ENCODE peak calls at places on chromosome 22, in four cellular contexts. F, D, Q and W are unnamed samples.

GRCh38 chr22:41915035-41915782 is at the start of gene SHISA8:
- DNase-seq in F (no peak), D (peak), Q (peak), W (peak)

GRCh38 chr22:28424427-28425080 is 255.1 kb downstream of the TTC28 start:
- DNase-seq in F (no peak), D (no peak), Q (no peak), W (peak)

GRCh38 chr22:33194529-33194928 is 136.3 kb upstream of the SYN3 start:
- DNase-seq in F (no peak), D (no peak), Q (no peak), W (no peak)

GRCh38 chr22:24875862-24876506 is 70.0 kb downstream of the SGSM1 start:
- DNase-seq in F (no peak), D (peak), Q (no peak), W (peak)

GRCh38 chr22:23216331-23217170 is 36.2 kb downstream of the BCR start:
- DNase-seq in F (no peak), D (peak), Q (no peak), W (no peak)

GRCh38 chr22:41366323-41367014 is 15.3 kb upstream of the TEF start:
- DNase-seq in F (peak), D (no peak), Q (no peak), W (no peak)

GRCh38 chr22:46108564-46109473 is 41.5 kb upstream of the PPARA start:
- DNase-seq in F (no peak), D (no peak), Q (no peak), W (peak)

GRCh38 chr22:35425971-35426800 is 26.2 kb downstream of the MCM5 start:
- DNase-seq in F (no peak), D (no peak), Q (no peak), W (no peak)

GRCh38 chr22:45597460-45598192 is 74.0 kb upstream of the ATXN10 start:
- DNase-seq in F (no peak), D (peak), Q (no peak), W (no peak)

GRCh38 chr22:31734512-31734911 is 15.4 kb downstream of the PRR14L start:
- DNase-seq in F (no peak), D (no peak), Q (no peak), W (peak)

GRCh38 chr22:25018009-25018408 is 65.5 kb downstream of the KIAA1671 start:
- DNase-seq in F (no peak), D (no peak), Q (no peak), W (peak)

GRCh38 chr22:19962909-19963806 is 21.5 kb upstream of the TXNRD2 start:
- DNase-seq in F (no peak), D (no peak), Q (no peak), W (no peak)

GRCh38 chr22:30433773-30434172 is 8.2 kb downstream of the MTFP1 start:
- DNase-seq in F (no peak), D (no peak), Q (no peak), W (no peak)

GRCh38 chr22:30433227-30433626 is 7.7 kb downstream of the MTFP1 start:
- DNase-seq in F (no peak), D (no peak), Q (no peak), W (no peak)

GRCh38 chr22:30436196-30436595 is 10.6 kb downstream of the MTFP1 start:
- DNase-seq in F (no peak), D (no peak), Q (no peak), W (no peak)

GRCh38 chr22:30434775-30435315 is 9.3 kb downstream of the MTFP1 start:
- DNase-seq in F (no peak), D (no peak), Q (no peak), W (no peak)

DNA sequence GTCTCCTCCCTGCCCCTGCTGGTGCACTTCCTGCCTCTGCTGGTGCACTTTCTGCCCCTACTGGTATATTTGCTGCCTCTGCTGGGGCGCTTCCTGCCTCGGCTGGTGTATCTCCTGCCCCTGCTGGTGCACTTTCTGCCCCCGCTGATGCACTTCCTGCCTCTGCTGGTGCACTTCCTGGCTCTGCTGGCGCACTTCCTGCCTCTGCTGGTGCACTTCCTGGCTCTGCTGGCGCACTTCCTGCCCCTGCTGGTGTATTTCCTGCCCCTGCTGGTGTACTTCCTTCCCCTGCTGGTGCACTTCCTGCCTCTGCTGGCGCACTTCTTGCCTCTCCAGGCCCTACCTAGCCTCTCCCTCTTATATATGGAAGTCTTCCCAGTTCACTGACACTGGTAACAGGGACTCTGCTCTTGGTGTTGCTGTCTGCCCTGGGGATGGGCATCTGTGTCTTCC is 10.1 kb downstream of the MTFP1 start:
- DNase-seq in F (no peak), D (peak), Q (peak), W (no peak)
- H3K4me3 ChIP-seq in F (no peak), D (no peak), Q (no peak), W (no peak)

GRCh38 chr22:26952654-26953379 is 295.4 kb downstream of the MIAT start:
- DNase-seq in F (no peak), D (no peak), Q (no peak), W (no peak)
- H3K4me3 ChIP-seq in F (no peak), D (no peak), Q (no peak), W (no peak)

GRCh38 chr22:49258107-49259010 is 569.3 kb downstream of the BRD1 start:
- DNase-seq in F (no peak), D (no peak), Q (no peak), W (no peak)
- H3K4me3 ChIP-seq in F (no peak), D (no peak), Q (no peak), W (no peak)

DNA sequence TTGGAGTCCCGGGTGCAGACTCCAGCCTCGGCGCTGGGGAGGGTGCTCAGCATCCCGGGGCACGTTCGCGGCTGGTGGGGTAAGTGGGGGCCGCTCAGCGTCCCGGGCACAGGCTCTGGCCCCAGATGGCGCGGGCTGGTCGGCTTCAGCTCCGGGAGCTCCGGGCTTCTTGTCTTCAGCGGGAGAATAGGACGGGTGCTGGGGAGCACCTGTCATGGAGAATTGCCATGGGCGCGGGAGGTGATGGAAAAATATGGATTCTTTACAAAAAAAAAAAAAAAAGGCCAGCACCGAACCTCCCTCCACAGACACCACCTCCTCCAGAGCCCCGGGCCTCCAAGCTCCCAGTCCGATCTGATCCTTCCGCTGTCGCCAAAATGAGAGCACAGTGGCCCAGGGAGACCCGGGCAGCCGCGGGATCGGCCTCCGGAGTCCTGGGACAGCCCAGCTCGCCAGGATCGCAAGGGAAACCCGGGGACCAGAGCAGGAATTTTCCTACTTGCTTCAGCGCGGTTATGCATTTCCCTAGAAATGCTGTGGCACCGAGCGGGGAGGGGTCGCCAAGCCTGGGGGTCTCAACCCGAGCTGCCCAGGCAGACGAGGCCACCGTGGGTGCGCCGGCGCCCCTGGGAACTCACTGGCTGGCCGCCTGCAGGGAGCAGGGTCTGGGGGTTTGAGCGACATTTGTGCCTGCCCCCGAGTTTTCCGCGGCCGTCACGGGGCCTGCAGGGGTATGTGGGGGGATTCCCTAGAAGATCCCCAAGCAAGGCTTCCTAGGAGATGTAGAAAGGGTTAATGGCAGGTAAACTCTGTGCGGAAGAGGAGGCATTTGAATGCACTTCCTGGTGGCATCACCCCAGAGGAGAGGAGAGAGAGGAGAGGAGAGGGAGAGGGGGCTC is 1336.9 kb downstream of the BRD1 start:
- DNase-seq in F (no peak), D (no peak), Q (no peak), W (no peak)
- H3K4me3 ChIP-seq in F (peak), D (no peak), Q (peak), W (no peak)

DNA sequence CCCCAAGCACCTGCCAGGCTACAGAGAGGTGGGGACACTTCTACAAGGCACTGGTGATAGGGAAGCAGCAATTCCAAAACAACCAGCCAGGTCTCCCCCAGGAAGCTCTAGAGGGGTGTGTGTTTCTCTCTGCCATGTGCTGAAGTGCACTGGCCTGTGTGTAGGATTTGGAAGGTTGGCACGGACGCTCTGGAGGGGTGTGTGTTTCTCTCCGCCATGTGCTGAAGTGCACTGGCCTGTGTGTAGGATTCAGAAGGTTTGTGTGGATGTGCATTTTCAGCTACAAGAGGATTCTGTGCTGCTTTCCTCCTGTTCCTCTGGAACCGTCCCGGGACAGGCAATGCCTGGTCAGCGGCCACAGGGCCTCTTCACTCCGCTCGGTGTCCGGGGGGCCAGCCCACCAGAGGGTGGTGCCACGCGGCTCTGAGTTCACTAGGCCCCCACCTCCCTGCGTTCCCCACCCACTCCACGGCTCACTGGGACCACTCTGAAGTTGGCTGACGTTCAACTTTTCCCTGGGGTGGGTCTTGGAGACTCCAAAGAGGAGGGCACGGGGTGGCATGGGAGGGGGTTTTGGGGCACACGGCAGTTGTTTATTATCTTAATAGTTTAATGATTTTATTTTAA is 552.8 kb downstream of the BRD1 start:
- DNase-seq in F (no peak), D (no peak), Q (no peak), W (no peak)
- H3K4me3 ChIP-seq in F (no peak), D (no peak), Q (no peak), W (no peak)

GRCh38 chr22:36585841-36586240 is 56.9 kb upstream of the EIF3D start:
- DNase-seq in F (no peak), D (no peak), Q (no peak), W (no peak)

GRCh38 chr22:36586250-36586649 is 57.3 kb upstream of the EIF3D start:
- DNase-seq in F (no peak), D (no peak), Q (no peak), W (no peak)

GRCh38 chr22:36588285-36588684 is 59.3 kb upstream of the EIF3D start:
- DNase-seq in F (no peak), D (no peak), Q (no peak), W (no peak)

GRCh38 chr22:36586852-36587251 is 57.9 kb upstream of the EIF3D start:
- DNase-seq in F (no peak), D (no peak), Q (no peak), W (no peak)

DNA sequence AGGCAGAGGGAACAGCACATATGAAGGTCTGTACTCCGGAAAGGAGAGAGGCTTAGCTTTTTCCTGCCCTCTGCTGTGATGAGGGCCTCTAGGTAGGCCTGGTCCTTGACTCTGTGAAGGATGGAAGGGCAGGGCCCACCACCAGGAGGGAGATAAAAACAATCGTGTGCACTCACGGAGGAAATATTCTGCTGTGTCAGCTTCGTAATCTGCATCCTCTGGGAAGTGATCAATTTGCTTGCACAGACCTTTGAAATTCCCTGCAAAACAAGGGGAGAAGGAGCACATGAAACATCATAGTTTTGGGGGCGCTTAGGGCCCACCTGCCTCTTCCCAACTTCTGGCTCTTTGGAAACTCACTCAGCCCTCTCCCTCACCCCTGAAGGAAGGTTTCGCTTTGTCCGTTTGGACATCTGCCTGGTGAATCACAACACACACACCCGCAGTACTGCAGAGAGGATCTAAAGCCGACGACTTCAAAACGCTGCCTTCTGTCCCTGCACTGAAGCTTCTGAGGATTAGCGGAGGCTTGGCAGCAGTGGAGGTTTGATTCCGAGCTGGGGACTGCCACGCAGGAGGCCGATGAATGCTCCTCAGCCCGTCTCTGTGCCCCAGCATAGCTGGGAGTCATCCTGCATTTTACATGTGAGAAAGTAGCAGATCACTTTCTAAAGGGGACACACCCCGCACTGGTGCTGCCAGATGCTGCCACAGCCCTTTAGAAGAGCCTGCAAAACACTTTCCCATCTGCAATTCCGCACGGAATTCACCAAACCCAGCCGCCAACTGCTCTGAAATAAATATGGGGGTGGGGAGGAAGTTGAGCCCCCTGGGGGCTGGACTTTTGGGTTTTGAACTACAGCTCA is 58.6 kb upstream of the EIF3D start:
- DNase-seq in F (no peak), D (no peak), Q (no peak), W (peak)
- H3K4me3 ChIP-seq in F (no peak), D (no peak), Q (no peak), W (peak)

GRCh38 chr22:36771376-36772063 is 4.4 kb downstream of the IFT27 start:
- DNase-seq in F (no peak), D (no peak), Q (no peak), W (no peak)
- H3K4me3 ChIP-seq in F (no peak), D (no peak), Q (no peak), W (no peak)

GRCh38 chr22:39674536-39674935 is 104.0 kb downstream of the CACNA1I start:
- DNase-seq in F (no peak), D (no peak), Q (no peak), W (no peak)

GRCh38 chr22:39679652-39680051 is 109.1 kb downstream of the CACNA1I start:
- DNase-seq in F (no peak), D (no peak), Q (no peak), W (no peak)

GRCh38 chr22:39678862-39679490 is 108.4 kb downstream of the CACNA1I start:
- DNase-seq in F (no peak), D (no peak), Q (no peak), W (no peak)

GRCh38 chr22:39677967-39678366 is 107.4 kb downstream of the CACNA1I start:
- DNase-seq in F (no peak), D (no peak), Q (no peak), W (no peak)

DNA sequence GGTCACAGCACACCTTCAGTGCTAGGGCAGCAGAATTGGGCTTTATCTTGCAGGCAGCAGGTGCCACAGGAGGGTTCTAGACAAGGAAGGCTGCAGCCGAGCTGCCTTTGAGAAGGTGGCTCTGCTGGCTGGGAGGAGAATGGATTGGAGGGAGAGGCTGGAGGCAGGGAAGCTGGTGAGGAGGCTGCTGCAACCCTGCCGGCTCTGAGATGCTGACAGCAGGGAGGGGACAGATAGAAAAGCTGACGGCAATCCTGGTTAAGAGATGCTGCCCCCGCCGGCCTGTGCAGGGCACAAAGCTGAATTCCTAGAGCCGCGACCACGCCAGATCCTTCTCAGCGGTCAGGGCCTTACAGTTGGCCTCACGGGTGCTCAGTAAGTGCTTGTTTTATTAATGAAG is 105.4 kb downstream of the CACNA1I start:
- DNase-seq in F (no peak), D (no peak), Q (no peak), W (no peak)
- H3K4me3 ChIP-seq in F (no peak), D (no peak), Q (no peak), W (no peak)

DNA sequence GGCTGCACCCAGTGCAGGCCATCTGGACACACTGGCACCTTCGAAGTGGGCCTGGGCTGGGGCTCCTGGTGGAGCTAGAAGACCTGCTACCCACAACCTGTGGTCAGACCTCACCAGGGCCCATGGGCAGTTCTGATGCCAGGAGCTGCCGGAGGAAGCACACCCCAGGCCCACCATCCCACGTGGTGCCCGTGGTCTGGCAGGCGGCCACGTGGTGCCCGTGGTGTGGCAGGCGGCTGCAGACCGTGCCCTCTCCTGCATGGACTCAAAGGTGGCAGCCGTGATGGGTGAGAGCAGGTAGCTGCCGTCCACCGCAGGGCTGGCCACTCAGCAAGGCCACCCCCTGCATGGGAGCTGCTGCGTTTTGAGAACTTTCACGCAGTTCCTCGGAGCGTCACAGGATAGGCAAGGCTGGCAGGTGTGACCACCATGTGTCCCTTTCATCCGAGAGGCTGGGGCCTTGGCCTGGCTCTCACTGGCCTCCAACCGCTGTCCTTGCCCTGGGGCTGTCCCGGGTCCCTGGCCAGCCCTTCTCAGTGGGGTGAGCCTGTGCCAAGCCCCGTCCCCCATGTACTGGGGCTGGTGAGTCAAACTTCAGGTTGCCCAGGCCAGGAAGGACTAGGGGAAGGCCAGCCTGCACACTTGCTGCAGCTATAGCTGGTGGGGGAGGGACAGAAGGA is 3.9 kb upstream of the IL17REL start:
- DNase-seq in F (no peak), D (no peak), Q (no peak), W (no peak)
- H3K4me3 ChIP-seq in F (no peak), D (no peak), Q (no peak), W (no peak)